ENCODE peak calls at places on chromosomes 7 and 10, in five cellular contexts. S is glomerular endothelial cell, V is astrocyte of the spinal cord, G is GM23248, H is fibroblast of lung. L is an unnamed sample.
A peak's percentile ranks its signal among the peaks of the same experiment; 100 is the strongest.

GRCh38 chr7:131633342-131633843 is 77.0 kb upstream of the PODXL start:
- DNase-seq in S (no peak), V (peak; percentile 55), G (peak; percentile 85), H (peak; percentile 65), L (peak; percentile 50)

GRCh38 chr7:143389316-143390097 is 8.4 kb downstream of the ZYX start:
- DNase-seq in S (no peak), V (no peak), G (peak; percentile 42), H (no peak), L (peak; percentile 45)

GRCh38 chr7:135939268-135939667 is 37.9 kb downstream of the MTPN start:
- DNase-seq in S (no peak), V (no peak), G (no peak), H (no peak), L (peak; percentile 32)

GRCh38 chr10:79380125-79380917 is 33.1 kb downstream of the PPIF start:
- DNase-seq in S (no peak), V (no peak), G (peak; percentile 88), H (no peak), L (no peak)

GRCh38 chr7:102214477-102215072 is 72.1 kb upstream of the SH2B2 start:
- DNase-seq in S (no peak), V (no peak), G (no peak), H (no peak), L (no peak)

GRCh38 chr10:17784701-17785100 is 24.4 kb upstream of the MRC1 start:
- DNase-seq in S (no peak), V (peak; percentile 22), G (peak; percentile 85), H (peak; percentile 78), L (peak; percentile 11)

GRCh38 chr10:119364941-119365340 is 157.6 kb downstream of the GRK5 start:
- DNase-seq in S (no peak), V (peak; percentile 54), G (peak; percentile 29), H (peak; percentile 59), L (no peak)

GRCh38 chr7:17441557-17441956 is 143.1 kb downstream of the AHR start:
- DNase-seq in S (no peak), V (peak; percentile 39), G (no peak), H (no peak), L (peak; percentile 62)

GRCh38 chr7:90119178-90119971 is 34.9 kb upstream of the STEAP1 start:
- DNase-seq in S (no peak), V (peak; percentile 2), G (peak; percentile 44), H (peak; percentile 21), L (peak; percentile 7)

GRCh38 chr7:144399946-144400345 is 3.5 kb downstream of the NOBOX start:
- DNase-seq in S (no peak), V (no peak), G (no peak), H (no peak), L (no peak)